ENCODE peak calls at places on chromosomes 13 and 19, in seven cellular contexts. Q is glutamatergic neuron, N is cardiac fibroblast, S is cardiac muscle cell, U is natural killer cell, K is esophagus muscularis mucosa, Y is lower lobe of right lung. G is an unnamed sample.

GRCh38 chr19:9065457-9066014 is 21.3 kb upstream of the OR1M1 start:
- DNase-seq in Q (no peak), N (no peak), S (no peak), U (no peak), K (no peak), Y (no peak), G (no peak)

GRCh38 chr19:40739030-40739839 is 11.0 kb downstream of the ACTMAP start:
- DNase-seq in Q (no peak), N (no peak), S (no peak), U (no peak), K (no peak), Y (no peak), G (no peak)

GRCh38 chr19:16042533-16043085 is 33.7 kb upstream of the TPM4 start:
- DNase-seq in Q (no peak), N (peak), S (no peak), U (no peak), K (no peak), Y (no peak), G (no peak)

GRCh38 chr13:48631441-48631840 is 22.3 kb upstream of the CYSLTR2 start:
- DNase-seq in Q (no peak), N (no peak), S (peak), U (no peak), K (no peak), Y (no peak), G (no peak)

GRCh38 chr19:47226426-47227346 is 4.3 kb downstream of the BBC3 start:
- DNase-seq in Q (peak), N (peak), S (peak), U (peak), K (peak), Y (peak), G (peak)

GRCh38 chr19:19205416-19206410 is 2.5 kb upstream of the NR2C2AP start:
- DNase-seq in Q (no peak), N (no peak), S (no peak), U (no peak), K (no peak), Y (no peak), G (no peak)

GRCh38 chr19:7397687-7398086 is 49.0 kb downstream of the ARHGEF18 start:
- DNase-seq in Q (no peak), N (peak), S (peak), U (no peak), K (no peak), Y (no peak), G (no peak)

GRCh38 chr19:7638802-7639465 is 2.0 kb downstream of the STXBP2 start:
- DNase-seq in Q (no peak), N (no peak), S (no peak), U (no peak), K (no peak), Y (no peak), G (no peak)

GRCh38 chr13:100274942-100275506 is 186.1 kb downstream of the PCCA start:
- DNase-seq in Q (no peak), N (no peak), S (no peak), U (no peak), K (no peak), Y (no peak), G (no peak)

GRCh38 chr19:17184381-17184841 is 30.7 kb upstream of the USE1 start:
- DNase-seq in Q (no peak), N (no peak), S (no peak), U (peak), K (no peak), Y (no peak), G (no peak)

GRCh38 chr13:71603255-71603654 is 263.7 kb downstream of the DACH1 start:
- DNase-seq in Q (no peak), N (no peak), S (no peak), U (no peak), K (no peak), Y (no peak), G (no peak)

GRCh38 chr13:110293649-110294048 is 13.3 kb downstream of the COL4A1 start:
- DNase-seq in Q (no peak), N (no peak), S (no peak), U (no peak), K (no peak), Y (no peak), G (no peak)

GRCh38 chr19:46678110-46678732 is 17.2 kb upstream of the DACT3 start:
- DNase-seq in Q (no peak), N (no peak), S (no peak), U (peak), K (no peak), Y (no peak), G (no peak)

GRCh38 chr13:99144306-99144705 is 56.3 kb upstream of the UBAC2 start:
- DNase-seq in Q (no peak), N (no peak), S (no peak), U (no peak), K (no peak), Y (no peak), G (no peak)

GRCh38 chr13:40404407-40404806 is 262.0 kb downstream of the FOXO1 start:
- DNase-seq in Q (no peak), N (no peak), S (no peak), U (no peak), K (peak), Y (no peak), G (no peak)

GRCh38 chr13:110114351-110114750 is 192.6 kb downstream of the COL4A1 start:
- DNase-seq in Q (no peak), N (peak), S (no peak), U (no peak), K (no peak), Y (no peak), G (no peak)

GRCh38 chr13:113834496-113835200 is 29.2 kb downstream of the GAS6 start:
- DNase-seq in Q (peak), N (no peak), S (no peak), U (no peak), K (no peak), Y (peak), G (no peak)

GRCh38 chr13:109448629-109449028 is 337.8 kb downstream of the IRS2 start:
- DNase-seq in Q (no peak), N (no peak), S (no peak), U (no peak), K (no peak), Y (no peak), G (no peak)

GRCh38 chr13:113902956-113903355 is 39.1 kb upstream of the GAS6 start:
- DNase-seq in Q (no peak), N (no peak), S (no peak), U (no peak), K (peak), Y (no peak), G (no peak)

GRCh38 chr13:62194371-62194770 is 778.7 kb upstream of the PCDH20 start:
- DNase-seq in Q (no peak), N (no peak), S (no peak), U (no peak), K (no peak), Y (no peak), G (no peak)

GRCh38 chr19:7870571-7871279 is 3.5 kb downstream of the PRR36 start:
- DNase-seq in Q (peak), N (peak), S (peak), U (peak), K (no peak), Y (no peak), G (peak)

GRCh38 chr19:18593367-18594095 is 4.9 kb downstream of the REX1BD start:
- DNase-seq in Q (no peak), N (no peak), S (no peak), U (no peak), K (no peak), Y (no peak), G (no peak)

GRCh38 chr19:33758541-33759013 is 38.1 kb upstream of the KCTD15 start:
- DNase-seq in Q (peak), N (no peak), S (no peak), U (no peak), K (no peak), Y (peak), G (no peak)

GRCh38 chr13:27954406-27954851 is 14.7 kb downstream of the CDX2 start:
- DNase-seq in Q (peak), N (no peak), S (peak), U (no peak), K (peak), Y (no peak), G (no peak)

GRCh38 chr13:28494861-28495585 is at the start of gene FLT1:
- DNase-seq in Q (peak), N (peak), S (peak), U (peak), K (no peak), Y (peak), G (peak)

GRCh38 chr13:111393221-111393790 is 72.9 kb downstream of the TEX29 start:
- DNase-seq in Q (no peak), N (no peak), S (no peak), U (peak), K (no peak), Y (no peak), G (no peak)

GRCh38 chr13:23848019-23848418 is 41.2 kb downstream of the MIPEP start:
- DNase-seq in Q (no peak), N (no peak), S (no peak), U (no peak), K (no peak), Y (no peak), G (no peak)

GRCh38 chr13:92510416-92510815 is 716.2 kb upstream of the GPC6 start:
- DNase-seq in Q (no peak), N (peak), S (peak), U (no peak), K (no peak), Y (no peak), G (no peak)

GRCh38 chr19:50325310-50326100 is 3.7 kb downstream of the KCNC3 start:
- DNase-seq in Q (peak), N (peak), S (peak), U (peak), K (no peak), Y (peak), G (peak)

GRCh38 chr19:38090561-38090960 is 133.5 kb downstream of the DPF1 start:
- DNase-seq in Q (no peak), N (no peak), S (no peak), U (no peak), K (no peak), Y (no peak), G (no peak)

GRCh38 chr13:46010148-46010547 is 42.4 kb downstream of the ZC3H13 start:
- DNase-seq in Q (no peak), N (peak), S (no peak), U (no peak), K (no peak), Y (no peak), G (no peak)

GRCh38 chr13:67283602-67284001 is 53.5 kb upstream of the PCDH9 start:
- DNase-seq in Q (no peak), N (peak), S (peak), U (no peak), K (no peak), Y (no peak), G (no peak)

GRCh38 chr13:44448373-44448772 is 74.7 kb downstream of the SERP2 start:
- DNase-seq in Q (no peak), N (no peak), S (no peak), U (no peak), K (no peak), Y (no peak), G (no peak)

GRCh38 chr13:60837806-60838205 is 440.8 kb downstream of the TDRD3 start:
- DNase-seq in Q (no peak), N (peak), S (no peak), U (no peak), K (no peak), Y (no peak), G (no peak)

GRCh38 chr19:19746286-19747213 is 13.6 kb upstream of the ZNF14 start:
- DNase-seq in Q (no peak), N (no peak), S (no peak), U (no peak), K (no peak), Y (no peak), G (no peak)

GRCh38 chr13:36193151-36193855 is 21.1 kb downstream of the SOHLH2 start:
- DNase-seq in Q (no peak), N (peak), S (peak), U (no peak), K (no peak), Y (no peak), G (no peak)

GRCh38 chr13:114069376-114070097 is 62.9 kb downstream of the RASA3 start:
- DNase-seq in Q (no peak), N (no peak), S (no peak), U (no peak), K (no peak), Y (no peak), G (peak)

GRCh38 chr19:54282706-54283105 is 1.8 kb upstream of the LILRB2 start:
- DNase-seq in Q (no peak), N (no peak), S (no peak), U (no peak), K (no peak), Y (no peak), G (no peak)

GRCh38 chr19:3458595-3459284 is 21.6 kb downstream of the SMIM24 start:
- DNase-seq in Q (no peak), N (peak), S (peak), U (no peak), K (no peak), Y (no peak), G (peak)

GRCh38 chr19:32650671-32651070 is 24.3 kb downstream of the ANKRD27 start:
- DNase-seq in Q (no peak), N (no peak), S (no peak), U (no peak), K (no peak), Y (no peak), G (no peak)

GRCh38 chr19:32652893-32653625 is 21.9 kb downstream of the ANKRD27 start:
- DNase-seq in Q (no peak), N (peak), S (peak), U (no peak), K (no peak), Y (peak), G (peak)

GRCh38 chr19:32649751-32650150 is 25.2 kb downstream of the ANKRD27 start:
- DNase-seq in Q (no peak), N (no peak), S (no peak), U (no peak), K (no peak), Y (no peak), G (peak)

GRCh38 chr19:32653626-32653968 is 21.4 kb downstream of the ANKRD27 start:
- DNase-seq in Q (no peak), N (no peak), S (no peak), U (no peak), K (no peak), Y (no peak), G (no peak)

GRCh38 chr19:32651729-32652140 is 23.2 kb downstream of the ANKRD27 start:
- DNase-seq in Q (peak), N (no peak), S (peak), U (no peak), K (no peak), Y (no peak), G (peak)
- TF ChIP-seq CTCF in Q (no peak), N (no peak), S (peak), U (no peak), K (no peak), Y (no peak), G (no peak)

GRCh38 chr13:95704510-95704909 is 27.6 kb downstream of the DNAJC3 start:
- DNase-seq in Q (no peak), N (no peak), S (peak), U (no peak), K (no peak), Y (no peak), G (no peak)
- TF ChIP-seq CTCF in Q (no peak), N (peak), S (peak), U (no peak), K (no peak), Y (no peak), G (no peak)

GRCh38 chr19:12564016-12564664 is 12.9 kb upstream of the ZNF564 start:
- DNase-seq in Q (peak), N (peak), S (peak), U (peak), K (peak), Y (peak), G (peak)
- TF ChIP-seq CTCF in Q (peak), N (peak), S (peak), U (peak), K (no peak), Y (peak), G (peak)

DNA sequence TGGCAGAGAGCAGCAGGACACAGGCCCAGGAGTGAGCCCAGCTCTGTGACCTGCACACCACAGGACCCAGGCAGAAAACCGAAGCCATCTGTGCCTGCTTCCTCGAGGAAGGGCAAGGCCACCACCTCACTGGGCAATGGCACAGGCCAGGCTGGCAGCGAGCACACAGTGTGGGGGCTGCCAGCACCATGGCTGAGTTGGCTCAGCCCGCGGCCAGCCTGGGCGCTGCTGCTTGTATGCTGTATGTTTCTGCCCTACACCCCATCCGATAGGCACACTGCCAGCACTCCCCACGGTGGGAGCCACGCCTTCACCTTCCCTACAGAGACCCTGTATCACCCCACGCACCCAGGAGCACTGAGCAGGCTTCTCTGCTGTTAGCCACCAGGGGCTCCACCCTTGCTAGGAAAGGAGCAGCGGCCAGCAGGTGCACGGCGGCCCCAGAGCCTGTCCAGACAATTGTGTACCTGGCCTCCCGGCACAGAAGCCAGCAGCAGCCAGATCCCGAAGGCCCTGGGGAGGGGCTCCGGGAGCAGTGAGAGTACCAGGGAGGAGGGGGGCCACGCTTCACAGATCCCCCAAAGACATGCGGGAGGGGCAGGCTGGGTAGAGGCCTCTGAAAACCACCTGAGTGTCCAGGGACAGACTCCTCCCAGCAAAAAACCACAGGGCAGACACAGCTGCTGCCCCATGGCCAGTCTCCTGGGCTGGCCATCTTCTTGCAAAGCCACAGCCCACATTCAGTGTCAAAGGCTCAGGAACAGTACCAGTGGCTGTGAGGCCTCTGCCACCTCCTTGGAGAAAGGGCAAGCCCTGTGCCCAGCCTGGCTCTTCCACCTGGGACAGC is 56.1 kb downstream of the MLLT1 start:
- DNase-seq in Q (peak), N (no peak), S (no peak), U (no peak), K (no peak), Y (no peak), G (no peak)
- TF ChIP-seq CTCF in Q (no peak), N (no peak), S (no peak), U (no peak), K (no peak), Y (no peak), G (peak)